ENCODE peak calls at places on chromosomes 4 and X, in eight cellular contexts. G, C, Y, W, M, S, E and O are unnamed samples.

GRCh38 chr4:85780664-85781063 is 305.7 kb downstream of the ARHGAP24 start:
- DNase-seq in G (no peak), C (no peak), Y (no peak), W (no peak), M (no peak), S (no peak), E (no peak), O (no peak)

GRCh38 chrX:38940547-38940946 is 139.3 kb downstream of the MID1IP1 start:
- DNase-seq in G (no peak), C (no peak), Y (no peak), W (no peak), M (no peak), S (no peak), E (no peak), O (no peak)

GRCh38 chr4:181761130-181761529 is 482.1 kb upstream of the TENM3 start:
- DNase-seq in G (no peak), C (no peak), Y (no peak), W (no peak), M (no peak), S (no peak), E (no peak), O (no peak)

GRCh38 chr4:8250167-8250566 is 19.4 kb upstream of the HTRA3 start:
- DNase-seq in G (no peak), C (no peak), Y (no peak), W (no peak), M (no peak), S (no peak), E (no peak), O (no peak)

GRCh38 chr4:145909331-145909730 is 29.3 kb downstream of the ZNF827 start:
- DNase-seq in G (peak; percentile 58), C (no peak), Y (no peak), W (peak; percentile 41), M (no peak), S (no peak), E (no peak), O (no peak)

GRCh38 chr4:164212134-164212533 is 541.8 kb upstream of the SMIM31 start:
- DNase-seq in G (no peak), C (no peak), Y (peak; percentile 2), W (no peak), M (no peak), S (no peak), E (no peak), O (no peak)

GRCh38 chrX:15576019-15576418 is 24.7 kb downstream of the ACE2 start:
- DNase-seq in G (no peak), C (no peak), Y (no peak), W (no peak), M (no peak), S (no peak), E (no peak), O (no peak)

GRCh38 chrX:17031827-17032226 is 85.4 kb downstream of the REPS2 start:
- DNase-seq in G (no peak), C (no peak), Y (no peak), W (no peak), M (no peak), S (no peak), E (no peak), O (no peak)

GRCh38 chrX:104195013-104195412 is 28.8 kb downstream of the FAM199X start:
- DNase-seq in G (no peak), C (no peak), Y (no peak), W (no peak), M (no peak), S (no peak), E (no peak), O (no peak)

GRCh38 chrX:134895785-134896184 is 95.0 kb upstream of the SMIM10 start:
- DNase-seq in G (no peak), C (no peak), Y (no peak), W (no peak), M (no peak), S (no peak), E (no peak), O (no peak)

GRCh38 chr4:157115613-157116340 is 39.8 kb downstream of the GLRB start:
- DNase-seq in G (no peak), C (no peak), Y (peak; percentile 60), W (no peak), M (no peak), S (no peak), E (no peak), O (no peak)

GRCh38 chr4:6509587-6509986 is 37.2 kb upstream of the PPP2R2C start:
- DNase-seq in G (peak; percentile 63), C (no peak), Y (no peak), W (no peak), M (no peak), S (no peak), E (no peak), O (no peak)

GRCh38 chr4:94403735-94404134 is 48.0 kb upstream of the PDLIM5 start:
- DNase-seq in G (no peak), C (no peak), Y (no peak), W (no peak), M (no peak), S (no peak), E (no peak), O (no peak)

GRCh38 chr4:2735869-2736268 is 20.3 kb downstream of the TNIP2 start:
- DNase-seq in G (no peak), C (no peak), Y (no peak), W (no peak), M (no peak), S (no peak), E (no peak), O (no peak)

GRCh38 chr4:160159457-160159856 is 1056.6 kb downstream of the RAPGEF2 start:
- DNase-seq in G (no peak), C (no peak), Y (no peak), W (no peak), M (no peak), S (no peak), E (no peak), O (no peak)

GRCh38 chrX:1466971-1467561 is 14.4 kb upstream of the ASMTL start:
- DNase-seq in G (no peak), C (no peak), Y (no peak), W (no peak), M (no peak), S (peak; percentile 81), E (no peak), O (peak; percentile 70)

GRCh38 chrX:110156167-110156754 is 153.3 kb downstream of the TMEM164 start:
- DNase-seq in G (no peak), C (no peak), Y (peak; percentile 27), W (no peak), M (no peak), S (no peak), E (peak; percentile 18), O (peak; percentile 11)

GRCh38 chr4:170139764-170140163 is 50.0 kb upstream of the AADAT start:
- DNase-seq in G (no peak), C (no peak), Y (no peak), W (no peak), M (no peak), S (no peak), E (no peak), O (no peak)

GRCh38 chr4:61200991-61201526 is 933 bp downstream of the ADGRL3 start:
- DNase-seq in G (peak; percentile 68), C (no peak), Y (no peak), W (no peak), M (no peak), S (no peak), E (peak; percentile 33), O (no peak)

GRCh38 chr4:168839758-168840385 is 170.2 kb downstream of the CBR4 start:
- DNase-seq in G (no peak), C (no peak), Y (no peak), W (no peak), M (no peak), S (no peak), E (no peak), O (no peak)

GRCh38 chr4:163063891-163064290 is 102.8 kb downstream of the NAF1 start:
- DNase-seq in G (no peak), C (no peak), Y (peak; percentile 59), W (no peak), M (no peak), S (no peak), E (no peak), O (no peak)

GRCh38 chr4:169286562-169287301 is 16.0 kb upstream of the SH3RF1 start:
- DNase-seq in G (no peak), C (no peak), Y (peak; percentile 14), W (no peak), M (no peak), S (no peak), E (no peak), O (no peak)

GRCh38 chr4:23945521-23946017 is 55.7 kb upstream of the PPARGC1A start:
- DNase-seq in G (no peak), C (no peak), Y (peak; percentile 62), W (no peak), M (no peak), S (no peak), E (no peak), O (no peak)

GRCh38 chr4:154313004-154313587 is 178.5 kb downstream of the DCHS2 start:
- DNase-seq in G (no peak), C (no peak), Y (no peak), W (no peak), M (no peak), S (no peak), E (no peak), O (no peak)

GRCh38 chr4:27811928-27812327 is 951.3 kb downstream of the STIM2 start:
- DNase-seq in G (no peak), C (no peak), Y (no peak), W (no peak), M (no peak), S (no peak), E (no peak), O (no peak)

GRCh38 chr4:109701566-109702399 is 1.5 kb downstream of the CASP6 start:
- DNase-seq in G (no peak), C (no peak), Y (peak; percentile 25), W (no peak), M (no peak), S (no peak), E (no peak), O (no peak)

GRCh38 chrX:39731735-39732134 is 366.0 kb downstream of the BCOR start:
- DNase-seq in G (no peak), C (no peak), Y (no peak), W (no peak), M (no peak), S (no peak), E (no peak), O (no peak)

GRCh38 chr4:112951362-112951962 is 98.0 kb upstream of the ANK2 start:
- DNase-seq in G (no peak), C (no peak), Y (peak; percentile 37), W (no peak), M (no peak), S (no peak), E (peak; percentile 26), O (no peak)

GRCh38 chr4:337932-338758 is 531 bp downstream of the ZNF141 start:
- DNase-seq in G (peak; percentile 55), C (no peak), Y (no peak), W (no peak), M (no peak), S (no peak), E (no peak), O (peak; percentile 43)

GRCh38 chr4:1509366-1509765 is 103.1 kb upstream of the NKX1-1 start:
- DNase-seq in G (no peak), C (no peak), Y (no peak), W (no peak), M (no peak), S (no peak), E (no peak), O (no peak)

GRCh38 chr4:187883836-187884235 is 111.7 kb upstream of the ZFP42 start:
- DNase-seq in G (no peak), C (no peak), Y (no peak), W (no peak), M (no peak), S (no peak), E (no peak), O (no peak)

GRCh38 chrX:2549874-2550273 is 49.1 kb upstream of the DHRSX start:
- DNase-seq in G (no peak), C (no peak), Y (no peak), W (peak; percentile 73), M (no peak), S (no peak), E (no peak), O (no peak)

GRCh38 chr4:185145572-185145971 is 2.5 kb downstream of the SLC25A4 start:
- DNase-seq in G (no peak), C (no peak), Y (no peak), W (no peak), M (no peak), S (no peak), E (no peak), O (no peak)

GRCh38 chr4:186762361-186762760 is 38.7 kb upstream of the FAT1 start:
- DNase-seq in G (no peak), C (no peak), Y (no peak), W (no peak), M (no peak), S (no peak), E (no peak), O (no peak)